ENCODE peak calls at places on chromosomes 13 and 19, in seven cellular contexts. L is HCT116, A is EL, U is T-cell, T is T-helper 17 cell, G is nephron progenitor cell, D is neural crest cell. B is an unnamed sample.
A peak's percentile ranks its signal among the peaks of the same experiment; 100 is the strongest.

GRCh38 chr13:28370448-28370847 is 124.5 kb downstream of the FLT1 start:
- DNase-seq in G (no peak), T (no peak), D (no peak), U (no peak), L (no peak), A (no peak), B (no peak)

GRCh38 chr13:110398564-110399507 is 91.8 kb downstream of the COL4A2 start:
- DNase-seq in U (no peak), G (no peak), T (no peak), A (peak; percentile 64), L (no peak), D (no peak), B (no peak)

GRCh38 chr13:23992722-23993438 is 95.6 kb upstream of the C1QTNF9B start:
- DNase-seq in U (no peak), D (no peak), T (no peak), A (no peak), G (no peak), L (no peak), B (no peak)

GRCh38 chr13:38575427-38575826 is 111.5 kb upstream of the FREM2 start:
- DNase-seq in L (no peak), U (no peak), T (no peak), D (no peak), G (no peak), A (no peak), B (no peak)

GRCh38 chr19:49214701-49215100 is 57.1 kb downstream of the TRPM4 start:
- DNase-seq in G (no peak), L (no peak), D (no peak), T (no peak), U (no peak), A (no peak), B (no peak)

GRCh38 chr13:39038569-39038898 is 278 bp downstream of the NHLRC3 start:
- DNase-seq in A (peak; percentile 36), G (no peak), L (no peak), D (no peak), U (peak; percentile 42), T (no peak), B (no peak)

GRCh38 chr19:18683955-18684641 is 618 bp downstream of the CRTC1 start:
- DNase-seq in L (no peak), G (no peak), D (no peak), T (no peak), U (no peak), A (no peak), B (peak; percentile 31)

GRCh38 chr13:46278474-46278873 is 66.7 kb downstream of the LRRC63 start:
- DNase-seq in A (no peak), G (no peak), L (no peak), U (no peak), T (no peak), D (no peak), B (no peak)

GRCh38 chr19:14149509-14149994 is 13.2 kb upstream of the ASF1B start:
- DNase-seq in T (peak; percentile 32), D (no peak), G (no peak), U (peak; percentile 60), A (no peak), L (no peak), B (peak; percentile 48)

GRCh38 chr19:50300814-50301606 is 28.2 kb downstream of the KCNC3 start:
- DNase-seq in D (no peak), L (peak; percentile 10), G (no peak), T (no peak), U (no peak), A (peak; percentile 74), B (no peak)

GRCh38 chr19:49006905-49007304 is 10.0 kb downstream of the LHB start:
- DNase-seq in A (no peak), D (no peak), G (no peak), L (no peak), U (no peak), T (no peak), B (no peak)

GRCh38 chr13:70568571-70568970 is 460.3 kb upstream of the KLHL1 start:
- DNase-seq in T (no peak), U (no peak), L (peak; percentile 19), A (peak; percentile 2), G (peak; percentile 15), D (peak; percentile 12), B (peak; percentile 37)

GRCh38 chr19:40601061-40601973 is at the start of gene LTBP4:
- DNase-seq in U (no peak), D (no peak), T (peak; percentile 44), L (no peak), G (peak; percentile 60), A (peak; percentile 54), B (no peak)

GRCh38 chr13:97280478-97280877 is 58.3 kb downstream of the MBNL2 start:
- DNase-seq in U (no peak), L (no peak), D (no peak), G (no peak), T (no peak), A (peak; percentile 69), B (no peak)

GRCh38 chr13:94798738-94799137 is 86.4 kb upstream of the SOX21 start:
- DNase-seq in A (no peak), T (no peak), L (no peak), U (no peak), D (no peak), G (no peak), B (no peak)

GRCh38 chr19:11380653-11381534 is 3.2 kb downstream of the EPOR start:
- DNase-seq in T (peak; percentile 92), U (peak; percentile 97), G (peak; percentile 96), D (peak; percentile 87), L (peak; percentile 97), A (peak; percentile 98), B (peak; percentile 99)

GRCh38 chr13:97307882-97308624 is 85.9 kb downstream of the MBNL2 start:
- DNase-seq in L (peak; percentile 69), A (peak; percentile 90), T (no peak), D (no peak), G (no peak), U (no peak), B (peak; percentile 55)

GRCh38 chr13:106455190-106455589 is 80.3 kb downstream of the EFNB2 start:
- DNase-seq in G (no peak), L (no peak), A (no peak), T (no peak), U (no peak), D (no peak), B (no peak)

GRCh38 chr19:45960595-45961235 is 12.9 kb downstream of the NOVA2 start:
- DNase-seq in A (no peak), L (no peak), G (peak; percentile 31), T (no peak), D (no peak), U (no peak), B (no peak)

GRCh38 chr13:75222031-75222430 is 259.9 kb downstream of the TBC1D4 start:
- DNase-seq in D (no peak), L (no peak), T (no peak), G (no peak), A (no peak), U (no peak), B (no peak)

GRCh38 chr13:109007946-109008345 is 378.5 kb downstream of the MYO16 start:
- DNase-seq in T (no peak), G (no peak), L (no peak), A (no peak), U (no peak), D (no peak), B (no peak)

GRCh38 chr19:49739933-49740332 is 23.2 kb downstream of the TSKS start:
- DNase-seq in T (no peak), A (no peak), D (no peak), U (no peak), L (no peak), G (no peak), B (no peak)

GRCh38 chr13:110913322-110913721 is 1.5 kb downstream of the ANKRD10 start:
- DNase-seq in U (no peak), D (no peak), L (no peak), T (no peak), G (no peak), A (no peak), B (no peak)

GRCh38 chr19:5644051-5644450 is 21.2 kb downstream of the SAFB start:
- DNase-seq in U (no peak), T (no peak), A (no peak), G (no peak), L (no peak), D (no peak), B (no peak)

GRCh38 chr19:16650821-16651220 is 9.1 kb downstream of the SMIM7 start:
- DNase-seq in D (no peak), A (no peak), L (no peak), U (no peak), G (no peak), T (no peak), B (no peak)